ENCODE peak calls at places on chromosomes 6 and 20, in five cellular contexts. I is heart right ventricle; J is naive thymus-derived CD4-positive, alpha-beta T cell; Q is hepatocyte; N is AG04450. U is an unnamed sample.

GRCh38 chr6:149628865-149629544 is 19.5 kb downstream of the KATNA1 start:
- DNase-seq in I (no peak), J (no peak), Q (no peak), N (no peak), U (no peak)

GRCh38 chr6:27836783-27837635 is 75.2 kb downstream of the OR2B2 start:
- DNase-seq in I (no peak), J (peak; percentile 79), Q (peak; percentile 89), N (no peak), U (peak; percentile 50)

GRCh38 chr6:143575440-143575839 is 63.9 kb upstream of the FUCA2 start:
- DNase-seq in I (no peak), J (peak; percentile 69), Q (peak; percentile 84), N (peak; percentile 61), U (no peak)

GRCh38 chr6:43668151-43669028 is 19.2 kb downstream of the MRPS18A start:
- DNase-seq in I (peak; percentile 59), J (peak; percentile 30), Q (peak; percentile 82), N (no peak), U (no peak)

GRCh38 chr6:19446570-19446969 is 390.6 kb upstream of the ID4 start:
- DNase-seq in I (no peak), J (no peak), Q (no peak), N (no peak), U (no peak)

GRCh38 chr6:26031595-26032386 is 55.4 kb upstream of the HFE start:
- DNase-seq in I (peak; percentile 35), J (peak; percentile 90), Q (peak; percentile 94), N (peak; percentile 87), U (peak; percentile 80)

GRCh38 chr20:61120595-61121515 is 131.2 kb upstream of the CDH4 start:
- DNase-seq in I (no peak), J (peak; percentile 23), Q (peak; percentile 84), N (peak; percentile 18), U (no peak)

GRCh38 chr20:3706774-3707507 is 5.5 kb downstream of the SIGLEC1 start:
- DNase-seq in I (peak; percentile 33), J (no peak), Q (no peak), N (no peak), U (no peak)

GRCh38 chr6:1735239-1735803 is 125.6 kb downstream of the FOXC1 start:
- DNase-seq in I (no peak), J (no peak), Q (no peak), N (no peak), U (no peak)

GRCh38 chr6:33927551-33927950 is 123.7 kb upstream of the MLN start:
- DNase-seq in I (no peak), J (no peak), Q (no peak), N (no peak), U (peak; percentile 37)

GRCh38 chr6:93423542-93423941 is 4.2 kb upstream of the EPHA7 start:
- DNase-seq in I (no peak), J (no peak), Q (peak; percentile 73), N (no peak), U (no peak)

GRCh38 chr6:168163096-168163731 is 84.2 kb upstream of the FRMD1 start:
- DNase-seq in I (no peak), J (no peak), Q (peak; percentile 54), N (no peak), U (no peak)

GRCh38 chr6:169140986-169141495 is 112.6 kb downstream of the THBS2 start:
- DNase-seq in I (no peak), J (no peak), Q (no peak), N (no peak), U (no peak)

GRCh38 chr6:155530219-155530834 is 74.7 kb upstream of the NOX3 start:
- DNase-seq in I (no peak), J (peak; percentile 38), Q (peak; percentile 52), N (no peak), U (no peak)

GRCh38 chr6:155252581-155252980 is 11.2 kb upstream of the CLDN20 start:
- DNase-seq in I (no peak), J (no peak), Q (no peak), N (no peak), U (no peak)

GRCh38 chr6:1862411-1862810 is 252.7 kb downstream of the FOXC1 start:
- DNase-seq in I (no peak), J (no peak), Q (no peak), N (no peak), U (no peak)

GRCh38 chr20:56991516-56991915 is 274.9 kb downstream of the BMP7 start:
- DNase-seq in I (no peak), J (no peak), Q (no peak), N (no peak), U (no peak)

GRCh38 chr20:9515761-9516657 is 1.6 kb downstream of the LAMP5 start:
- DNase-seq in I (no peak), J (no peak), Q (no peak), N (no peak), U (no peak)

DNA sequence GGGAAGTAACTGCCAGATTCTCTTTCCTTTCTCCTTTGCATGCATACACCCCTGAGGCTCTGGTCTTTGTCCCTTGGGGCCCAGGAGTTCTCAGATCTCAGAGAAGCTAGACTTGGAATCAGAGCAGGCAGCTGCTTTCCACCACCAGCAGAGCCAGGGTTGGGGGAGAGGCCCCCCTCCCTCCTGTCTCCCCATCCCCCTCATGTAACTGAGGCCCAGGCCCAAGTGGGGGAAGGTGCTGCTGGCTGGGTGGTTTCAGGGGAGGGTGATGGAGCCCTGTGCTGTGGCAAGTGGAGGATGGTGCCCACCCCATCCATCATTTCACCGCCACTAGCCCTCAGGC is 16.4 kb downstream of the FOXP4 start:
- DNase-seq in I (no peak), J (no peak), Q (no peak), N (no peak), U (no peak)
- H3K4me3 ChIP-seq in I (no peak overlapping the region), J (no peak overlapping the region), Q (no peak overlapping the region), N (no peak overlapping the region), U (no peak overlapping the region)

GRCh38 chr6:84771732-84772131 is 7.3 kb upstream of the TBX18 start:
- DNase-seq in I (no peak), J (no peak), Q (no peak), N (no peak), U (no peak)

GRCh38 chr6:84772428-84773132 is 8.2 kb upstream of the TBX18 start:
- DNase-seq in I (peak; percentile 10), J (no peak), Q (no peak), N (no peak), U (no peak)

GRCh38 chr6:84773431-84774173 is 9.2 kb upstream of the TBX18 start:
- DNase-seq in I (peak; percentile 23), J (no peak), Q (peak; percentile 55), N (no peak), U (no peak)

GRCh38 chr6:84774174-84775158 is 10.1 kb upstream of the TBX18 start:
- DNase-seq in I (peak; percentile 58), J (no peak), Q (peak; percentile 76), N (no peak), U (no peak)

DNA sequence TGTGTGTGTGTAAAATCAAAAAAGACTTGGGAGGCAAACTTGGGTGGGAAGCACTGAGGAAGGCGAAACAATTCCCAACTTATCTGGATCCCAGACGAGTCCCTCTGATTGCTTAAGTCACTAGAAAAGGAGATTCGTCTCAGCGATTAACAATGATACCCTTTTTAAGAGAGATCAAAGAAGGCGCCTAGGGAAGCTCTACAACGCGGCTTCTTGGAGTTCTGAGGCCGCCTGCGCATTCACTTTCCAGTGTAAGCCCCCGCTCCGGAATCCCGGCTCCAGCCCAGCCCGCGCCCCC is 8.7 kb upstream of the TBX18 start:
- DNase-seq in I (no peak), J (no peak), Q (no peak), N (no peak), U (no peak)
- H3K27me3 ChIP-seq in I (peaks cover 100% of the 10 kb centered on the region), J (peaks cover 8% of the 10 kb centered on the region), Q (peaks cover 100% of the 10 kb centered on the region), N (peaks cover 78% of the 10 kb centered on the region), U (peaks cover 4% of the 10 kb centered on the region)

DNA sequence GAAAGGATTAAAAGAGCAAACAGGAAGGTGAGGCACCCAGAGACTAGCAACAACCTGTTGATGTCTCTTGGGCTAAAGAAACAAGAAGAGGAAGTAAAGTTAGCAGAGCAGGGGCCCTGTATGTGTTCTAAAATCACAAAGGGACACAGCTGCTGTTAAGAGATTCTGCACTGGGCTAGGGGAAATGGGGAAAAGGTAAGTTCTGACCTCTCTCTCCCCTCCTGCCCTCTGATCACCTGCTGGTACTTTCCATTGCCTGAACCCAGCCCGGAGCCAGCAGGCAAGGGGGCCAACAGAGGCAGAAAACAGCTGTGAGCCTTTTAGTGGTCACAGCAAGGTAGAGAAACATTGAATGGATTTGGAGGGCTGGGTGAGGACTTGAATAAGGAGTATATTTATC is 13.5 kb upstream of the CNR1 start:
- DNase-seq in I (no peak), J (no peak), Q (no peak), N (no peak), U (no peak)
- H3K4me3 ChIP-seq in I (no peak overlapping the region), J (no peak overlapping the region), Q (no peak overlapping the region), N (no peak overlapping the region), U (no peak overlapping the region)

GRCh38 chr6:107735906-107736635 is 88.0 kb downstream of the SCML4 start:
- DNase-seq in I (no peak), J (peak; percentile 52), Q (no peak), N (no peak), U (no peak)

GRCh38 chr6:107741191-107741680 is 82.9 kb downstream of the SCML4 start:
- DNase-seq in I (no peak), J (no peak), Q (no peak), N (no peak), U (no peak)

GRCh38 chr6:107740496-107741190 is 83.5 kb downstream of the SCML4 start:
- DNase-seq in I (no peak), J (peak; percentile 48), Q (no peak), N (no peak), U (no peak)

GRCh38 chr6:107736713-107737396 is 87.3 kb downstream of the SCML4 start:
- DNase-seq in I (no peak), J (peak; percentile 83), Q (no peak), N (no peak), U (no peak)

GRCh38 chr6:107737397-107737793 is 86.7 kb downstream of the SCML4 start:
- DNase-seq in I (no peak), J (no peak), Q (no peak), N (no peak), U (no peak)
- H3K27me3 ChIP-seq in I (peaks cover 10% of the 10 kb centered on the region), J (no peaks in the 10 kb centered on the region), Q (no peaks in the 10 kb centered on the region), N (peaks cover 32% of the 10 kb centered on the region), U (peaks cover 7% of the 10 kb centered on the region)

GRCh38 chr20:37265152-37265551 is 3.5 kb upstream of the GHRH start:
- DNase-seq in I (no peak), J (no peak), Q (no peak), N (no peak), U (no peak)
- H3K4me3 ChIP-seq in I (no peak overlapping the region), J (no peak overlapping the region), Q (no peak overlapping the region), N (no peak overlapping the region), U (no peak overlapping the region)

GRCh38 chr20:63257629-63258028 is 3.4 kb upstream of the NKAIN4 start:
- DNase-seq in I (no peak), J (no peak), Q (no peak), N (no peak), U (no peak)
- H3K27me3 ChIP-seq in I (peaks cover 83% of the 10 kb centered on the region), J (no peaks in the 10 kb centered on the region), Q (peaks cover 24% of the 10 kb centered on the region), N (peaks cover 83% of the 10 kb centered on the region), U (peaks cover 66% of the 10 kb centered on the region)